ENCODE peak calls at places on chromosome 15, in nine cellular contexts. Q is activated B cell treated with CpG ODN at 0.5 μM for 24 hours, A is upper lobe of left lung, H is pancreas, E is sciatic nerve, L is Right ventricle myocardium superior, C is K562, D is psoas muscle, M is right cardiac atrium. B is an unnamed sample.
A peak's percentile ranks its signal among the peaks of the same experiment; 100 is the strongest.

GRCh38 chr15:100131321-100132224 is 210.2 kb downstream of the ADAMTS17 start:
- ATAC-seq in L (peak; percentile 90), E (peak; percentile 65), A (peak; percentile 5), C (peak; percentile 99), H (peak; percentile 88), D (peak; percentile 54), M (peak; percentile 91), Q (no peak), B (peak; percentile 65)

GRCh38 chr15:68186671-68187397 is 18.3 kb downstream of the CALML4 start:
- ATAC-seq in Q (no peak), E (peak; percentile 70), A (no peak), D (peak; percentile 68), M (peak; percentile 87), H (peak; percentile 67), L (peak; percentile 71), C (no peak), B (peak; percentile 82)

GRCh38 chr15:74648051-74648622 is 32.5 kb downstream of the CLK3 start:
- ATAC-seq in H (no peak), C (no peak), E (no peak), D (no peak), A (no peak), L (no peak), Q (no peak), M (no peak), B (no peak)

GRCh38 chr15:51771773-51772172 is 20.4 kb downstream of the TMOD2 start:
- ATAC-seq in H (peak; percentile 38), M (no peak), D (no peak), A (no peak), E (no peak), L (no peak), Q (no peak), C (no peak), B (no peak)

GRCh38 chr15:39511915-39512260 is 69.0 kb upstream of the THBS1 start:
- ATAC-seq in H (no peak), L (peak; percentile 28), Q (no peak), M (peak; percentile 72), C (no peak), E (peak; percentile 14), A (no peak), D (no peak), B (no peak)

GRCh38 chr15:75151214-75152128 is 50.2 kb upstream of the C15orf39 start:
- ATAC-seq in D (no peak), M (peak; percentile 61), C (peak; percentile 61), L (peak; percentile 49), A (no peak), H (no peak), E (no peak), Q (no peak), B (no peak)

GRCh38 chr15:32908135-32908801 is 190.5 kb downstream of the GREM1 start:
- ATAC-seq in Q (peak; percentile 85), M (peak; percentile 61), L (peak; percentile 51), A (peak; percentile 30), D (no peak), E (peak; percentile 71), H (no peak), C (no peak), B (peak; percentile 80)

GRCh38 chr15:78617131-78617915 is 3.5 kb downstream of the CHRNA3 start:
- ATAC-seq in H (no peak), A (peak; percentile 24), M (no peak), D (no peak), E (no peak), C (no peak), Q (no peak), L (no peak), B (no peak)

GRCh38 chr15:34855397-34855796 is 60.0 kb upstream of the ACTC1 start:
- ATAC-seq in H (peak; percentile 61), M (peak; percentile 23), E (no peak), L (peak; percentile 22), D (no peak), C (no peak), Q (no peak), A (no peak), B (no peak)

GRCh38 chr15:90881181-90881977 is 2.9 kb upstream of the FES start:
- ATAC-seq in M (no peak), L (no peak), A (no peak), D (no peak), H (no peak), C (no peak), E (no peak), Q (no peak), B (no peak)

GRCh38 chr15:45320581-45320980 is 57.8 kb downstream of the GATM start:
- ATAC-seq in A (no peak), M (no peak), E (no peak), C (no peak), H (peak; percentile 91), Q (no peak), D (no peak), L (no peak), B (no peak)

GRCh38 chr15:82916161-82916952 is 36.2 kb downstream of the HOMER2 start:
- ATAC-seq in M (peak; percentile 36), C (no peak), Q (no peak), L (peak; percentile 57), E (no peak), H (peak; percentile 16), A (no peak), D (no peak), B (no peak)

GRCh38 chr15:51874751-51875644 is 45.5 kb downstream of the TMOD3 start:
- ATAC-seq in E (peak; percentile 80), Q (no peak), H (peak; percentile 38), D (peak; percentile 77), A (peak; percentile 71), M (peak; percentile 70), L (peak; percentile 76), C (peak; percentile 91), B (peak; percentile 89)

GRCh38 chr15:73691398-73691797 is 7.2 kb downstream of the CD276 start:
- ATAC-seq in A (no peak), M (peak; percentile 87), H (peak; percentile 72), Q (no peak), L (peak; percentile 84), D (peak; percentile 40), C (peak; percentile 76), E (peak; percentile 79), B (peak; percentile 76)

GRCh38 chr15:55494927-55495326 is 13.1 kb downstream of the DNAAF4 start:
- ATAC-seq in E (no peak), A (no peak), D (no peak), C (no peak), M (no peak), Q (peak; percentile 41), H (no peak), L (no peak), B (no peak)

B was measured in gastroesophageal sphincter.